ENCODE peak calls at places on chromosomes 2 and 18, in seven cellular contexts. One of them, this sample, is unnamed.

GRCh38 chr2:65300772-65301711 is 73.4 kb downstream of the ACTR2 start:
- DNase-seq in cardiac fibroblast: peak
- DNase-seq in GM06990: peak
- DNase-seq in colonic mucosa: no peak
- DNase-seq in right lobe of liver: no peak
- DNase-seq in left ventricle myocardium inferior: peak
- DNase-seq in suprapubic skin: no peak
- DNase-seq in this sample: peak

GRCh38 chr2:30272761-30273573 is 41.6 kb downstream of the LBH start:
- DNase-seq in colonic mucosa: no peak
- DNase-seq in right lobe of liver: no peak
- DNase-seq in GM06990: no peak
- DNase-seq in suprapubic skin: no peak
- DNase-seq in cardiac fibroblast: peak
- DNase-seq in left ventricle myocardium inferior: no peak
- DNase-seq in this sample: no peak

GRCh38 chr2:220847587-220847986 is 724.5 kb downstream of the EPHA4 start:
- DNase-seq in left ventricle myocardium inferior: no peak
- DNase-seq in right lobe of liver: no peak
- DNase-seq in GM06990: no peak
- DNase-seq in colonic mucosa: no peak
- DNase-seq in suprapubic skin: no peak
- DNase-seq in cardiac fibroblast: peak
- DNase-seq in this sample: no peak

GRCh38 chr2:129936334-129936934 is 43.0 kb upstream of the RAB6C start:
- DNase-seq in cardiac fibroblast: no peak
- DNase-seq in GM06990: no peak
- DNase-seq in suprapubic skin: no peak
- DNase-seq in left ventricle myocardium inferior: no peak
- DNase-seq in right lobe of liver: peak
- DNase-seq in colonic mucosa: no peak
- DNase-seq in this sample: no peak

GRCh38 chr18:59929621-59930295 is 30.0 kb downstream of the PMAIP1 start:
- DNase-seq in GM06990: no peak
- DNase-seq in right lobe of liver: no peak
- DNase-seq in colonic mucosa: no peak
- DNase-seq in suprapubic skin: no peak
- DNase-seq in cardiac fibroblast: peak
- DNase-seq in left ventricle myocardium inferior: no peak
- DNase-seq in this sample: no peak

GRCh38 chr18:9325716-9326115 is 8.9 kb upstream of the TWSG1 start:
- DNase-seq in suprapubic skin: no peak
- DNase-seq in left ventricle myocardium inferior: no peak
- DNase-seq in colonic mucosa: no peak
- DNase-seq in right lobe of liver: no peak
- DNase-seq in cardiac fibroblast: peak
- DNase-seq in GM06990: no peak
- DNase-seq in this sample: no peak

GRCh38 chr2:239548491-239548890 is 147.7 kb upstream of the HDAC4 start:
- DNase-seq in colonic mucosa: no peak
- DNase-seq in right lobe of liver: no peak
- DNase-seq in suprapubic skin: peak
- DNase-seq in left ventricle myocardium inferior: no peak
- DNase-seq in GM06990: no peak
- DNase-seq in cardiac fibroblast: no peak
- DNase-seq in this sample: no peak

GRCh38 chr2:229927817-229928321 is 5.6 kb downstream of the FBXO36 start:
- DNase-seq in suprapubic skin: no peak
- DNase-seq in cardiac fibroblast: peak
- DNase-seq in colonic mucosa: no peak
- DNase-seq in left ventricle myocardium inferior: no peak
- DNase-seq in right lobe of liver: no peak
- DNase-seq in GM06990: no peak
- DNase-seq in this sample: no peak

GRCh38 chr18:55280515-55280914 is 307.5 kb downstream of the TCF4 start:
- DNase-seq in colonic mucosa: no peak
- DNase-seq in GM06990: no peak
- DNase-seq in left ventricle myocardium inferior: no peak
- DNase-seq in right lobe of liver: no peak
- DNase-seq in cardiac fibroblast: no peak
- DNase-seq in suprapubic skin: no peak
- DNase-seq in this sample: no peak

GRCh38 chr18:48573632-48574293 is 34.9 kb downstream of the CTIF start:
- DNase-seq in left ventricle myocardium inferior: no peak
- DNase-seq in colonic mucosa: no peak
- DNase-seq in right lobe of liver: peak
- DNase-seq in cardiac fibroblast: no peak
- DNase-seq in GM06990: no peak
- DNase-seq in suprapubic skin: no peak
- DNase-seq in this sample: no peak

GRCh38 chr2:44789446-44789845 is 152.1 kb upstream of the SIX3 start:
- DNase-seq in left ventricle myocardium inferior: no peak
- DNase-seq in right lobe of liver: no peak
- DNase-seq in colonic mucosa: no peak
- DNase-seq in cardiac fibroblast: no peak
- DNase-seq in GM06990: no peak
- DNase-seq in suprapubic skin: no peak
- DNase-seq in this sample: no peak

GRCh38 chr2:28452534-28453081 is 43.3 kb upstream of the PLB1 start:
- DNase-seq in cardiac fibroblast: peak
- DNase-seq in left ventricle myocardium inferior: peak
- DNase-seq in suprapubic skin: no peak
- DNase-seq in GM06990: peak
- DNase-seq in right lobe of liver: peak
- DNase-seq in colonic mucosa: peak
- DNase-seq in this sample: peak

GRCh38 chr18:28960146-28960545 is 783.2 kb upstream of the CDH2 start:
- DNase-seq in right lobe of liver: no peak
- DNase-seq in cardiac fibroblast: peak
- DNase-seq in colonic mucosa: no peak
- DNase-seq in left ventricle myocardium inferior: no peak
- DNase-seq in suprapubic skin: no peak
- DNase-seq in GM06990: no peak
- DNase-seq in this sample: no peak

GRCh38 chr18:6215888-6216287 is 198.8 kb downstream of the L3MBTL4 start:
- DNase-seq in cardiac fibroblast: no peak
- DNase-seq in suprapubic skin: no peak
- DNase-seq in left ventricle myocardium inferior: no peak
- DNase-seq in GM06990: no peak
- DNase-seq in colonic mucosa: no peak
- DNase-seq in right lobe of liver: no peak
- DNase-seq in this sample: no peak

GRCh38 chr18:6221602-6222014 is 193.1 kb downstream of the L3MBTL4 start:
- DNase-seq in cardiac fibroblast: no peak
- DNase-seq in left ventricle myocardium inferior: no peak
- DNase-seq in colonic mucosa: no peak
- DNase-seq in right lobe of liver: no peak
- DNase-seq in GM06990: no peak
- DNase-seq in suprapubic skin: no peak
- DNase-seq in this sample: no peak

GRCh38 chr18:6220129-6220528 is 194.6 kb downstream of the L3MBTL4 start:
- DNase-seq in suprapubic skin: no peak
- DNase-seq in GM06990: no peak
- DNase-seq in colonic mucosa: no peak
- DNase-seq in right lobe of liver: no peak
- DNase-seq in cardiac fibroblast: no peak
- DNase-seq in left ventricle myocardium inferior: no peak
- DNase-seq in this sample: no peak

GRCh38 chr18:6222271-6222670 is 192.4 kb downstream of the L3MBTL4 start:
- DNase-seq in right lobe of liver: no peak
- DNase-seq in colonic mucosa: no peak
- DNase-seq in suprapubic skin: no peak
- DNase-seq in cardiac fibroblast: no peak
- DNase-seq in left ventricle myocardium inferior: no peak
- DNase-seq in GM06990: no peak
- DNase-seq in this sample: no peak

GRCh38 chr18:6219116-6219717 is 195.5 kb downstream of the L3MBTL4 start:
- DNase-seq in cardiac fibroblast: peak
- DNase-seq in GM06990: no peak
- DNase-seq in colonic mucosa: no peak
- DNase-seq in left ventricle myocardium inferior: no peak
- DNase-seq in right lobe of liver: no peak
- DNase-seq in suprapubic skin: no peak
- DNase-seq in this sample: no peak
- H3K4me3 ChIP-seq in cardiac fibroblast: no peak
- H3K4me3 ChIP-seq in GM06990: no peak
- H3K4me3 ChIP-seq in colonic mucosa: no peak
- H3K4me3 ChIP-seq in left ventricle myocardium inferior: no peak
- H3K4me3 ChIP-seq in right lobe of liver: no peak
- H3K4me3 ChIP-seq in suprapubic skin: no peak
- H3K4me3 ChIP-seq in this sample: no peak

DNA sequence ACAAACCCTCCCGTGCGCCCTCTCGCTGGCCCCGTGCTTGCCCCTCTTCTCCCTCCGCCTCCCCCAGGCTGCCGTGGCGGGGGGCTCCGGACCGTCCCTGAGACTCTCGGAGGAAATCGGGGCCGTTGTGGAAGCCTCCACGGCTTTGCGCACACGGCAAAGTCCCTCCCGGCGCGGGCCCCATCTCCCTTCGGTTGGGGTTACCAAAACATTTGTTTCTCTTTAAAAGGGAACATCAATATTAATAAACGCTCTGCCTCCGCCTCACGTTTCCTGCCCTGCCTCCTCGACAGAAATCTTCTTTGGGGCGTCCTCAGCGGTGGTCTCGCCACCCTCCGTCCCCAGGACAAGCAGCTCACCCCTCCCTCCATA is 3.8 kb downstream of the PAX3 start:
- DNase-seq in cardiac fibroblast: no peak
- DNase-seq in colonic mucosa: no peak
- DNase-seq in left ventricle myocardium inferior: no peak
- DNase-seq in right lobe of liver: no peak
- DNase-seq in GM06990: no peak
- DNase-seq in suprapubic skin: no peak
- DNase-seq in this sample: peak
- H3K4me3 ChIP-seq in cardiac fibroblast: no peak
- H3K4me3 ChIP-seq in colonic mucosa: no peak
- H3K4me3 ChIP-seq in left ventricle myocardium inferior: peak
- H3K4me3 ChIP-seq in right lobe of liver: no peak
- H3K4me3 ChIP-seq in GM06990: peak
- H3K4me3 ChIP-seq in suprapubic skin: peak
- H3K4me3 ChIP-seq in this sample: peak

GRCh38 chr18:63236417-63236816 is 83.2 kb downstream of the BCL2 start:
- DNase-seq in right lobe of liver: peak
- DNase-seq in left ventricle myocardium inferior: peak
- DNase-seq in colonic mucosa: no peak
- DNase-seq in cardiac fibroblast: no peak
- DNase-seq in GM06990: no peak
- DNase-seq in suprapubic skin: no peak
- DNase-seq in this sample: peak

GRCh38 chr18:63237911-63238710 is 81.5 kb downstream of the BCL2 start:
- DNase-seq in left ventricle myocardium inferior: no peak
- DNase-seq in suprapubic skin: no peak
- DNase-seq in GM06990: no peak
- DNase-seq in right lobe of liver: peak
- DNase-seq in cardiac fibroblast: peak
- DNase-seq in colonic mucosa: no peak
- DNase-seq in this sample: no peak

GRCh38 chr18:63237486-63237885 is 82.1 kb downstream of the BCL2 start:
- DNase-seq in suprapubic skin: no peak
- DNase-seq in left ventricle myocardium inferior: no peak
- DNase-seq in colonic mucosa: no peak
- DNase-seq in cardiac fibroblast: no peak
- DNase-seq in right lobe of liver: no peak
- DNase-seq in GM06990: no peak
- DNase-seq in this sample: no peak

GRCh38 chr18:63238711-63239110 is 80.9 kb downstream of the BCL2 start:
- DNase-seq in left ventricle myocardium inferior: no peak
- DNase-seq in right lobe of liver: no peak
- DNase-seq in colonic mucosa: no peak
- DNase-seq in suprapubic skin: no peak
- DNase-seq in GM06990: no peak
- DNase-seq in cardiac fibroblast: no peak
- DNase-seq in this sample: no peak

GRCh38 chr18:63236990-63237389 is 82.6 kb downstream of the BCL2 start:
- DNase-seq in left ventricle myocardium inferior: peak
- DNase-seq in GM06990: no peak
- DNase-seq in suprapubic skin: no peak
- DNase-seq in colonic mucosa: no peak
- DNase-seq in right lobe of liver: no peak
- DNase-seq in cardiac fibroblast: no peak
- DNase-seq in this sample: no peak
- H3K4me3 ChIP-seq in left ventricle myocardium inferior: peak
- H3K4me3 ChIP-seq in GM06990: no peak
- H3K4me3 ChIP-seq in suprapubic skin: no peak
- H3K4me3 ChIP-seq in colonic mucosa: no peak
- H3K4me3 ChIP-seq in right lobe of liver: no peak
- H3K4me3 ChIP-seq in cardiac fibroblast: no peak
- H3K4me3 ChIP-seq in this sample: no peak

DNA sequence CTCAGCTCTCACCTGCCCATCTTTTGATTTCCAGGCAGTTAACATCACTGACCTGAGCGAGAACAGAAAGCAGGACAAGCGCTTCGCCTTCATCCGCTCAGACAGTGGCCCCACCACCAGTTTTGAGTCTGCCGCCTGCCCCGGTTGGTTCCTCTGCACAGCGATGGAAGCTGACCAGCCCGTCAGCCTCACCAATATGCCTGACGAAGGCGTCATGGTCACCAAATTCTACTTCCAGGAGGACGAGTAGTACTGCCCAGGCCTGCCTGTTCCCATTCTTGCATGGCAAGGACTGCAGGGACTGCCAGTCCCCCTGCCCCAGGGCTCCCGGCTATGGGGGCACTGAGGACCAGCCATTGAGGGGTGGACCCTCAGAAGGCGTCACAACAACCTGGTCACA is 5.2 kb downstream of the IL1RN start:
- DNase-seq in cardiac fibroblast: no peak
- DNase-seq in colonic mucosa: no peak
- DNase-seq in left ventricle myocardium inferior: no peak
- DNase-seq in right lobe of liver: no peak
- DNase-seq in suprapubic skin: no peak
- DNase-seq in GM06990: no peak
- DNase-seq in this sample: no peak
- H3K4me3 ChIP-seq in cardiac fibroblast: no peak
- H3K4me3 ChIP-seq in colonic mucosa: no peak
- H3K4me3 ChIP-seq in left ventricle myocardium inferior: no peak
- H3K4me3 ChIP-seq in right lobe of liver: no peak
- H3K4me3 ChIP-seq in suprapubic skin: no peak
- H3K4me3 ChIP-seq in GM06990: no peak
- H3K4me3 ChIP-seq in this sample: no peak

DNA sequence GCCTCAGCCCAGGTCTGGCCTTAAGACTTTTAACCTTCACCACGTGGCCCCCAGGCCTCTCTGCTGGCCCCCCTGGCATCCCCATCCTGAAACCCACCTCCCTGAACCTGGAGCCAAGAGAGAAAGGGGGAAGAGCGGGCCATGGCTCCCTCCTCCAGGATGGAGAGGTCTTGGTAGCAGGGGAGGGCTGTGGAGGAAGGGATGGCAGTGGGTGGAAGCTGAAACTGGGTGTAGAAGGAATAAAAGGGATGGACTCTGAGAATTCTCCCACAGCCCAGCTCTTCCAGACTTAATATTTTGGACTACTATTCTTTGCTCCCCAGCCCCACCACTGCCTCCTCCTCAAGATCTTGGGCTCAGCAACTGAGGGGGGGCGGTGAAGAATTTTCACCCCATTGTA is 692 bp downstream of the TNS1 start:
- DNase-seq in suprapubic skin: no peak
- DNase-seq in right lobe of liver: no peak
- DNase-seq in GM06990: no peak
- DNase-seq in colonic mucosa: no peak
- DNase-seq in cardiac fibroblast: no peak
- DNase-seq in left ventricle myocardium inferior: no peak
- DNase-seq in this sample: no peak
- H3K4me3 ChIP-seq in suprapubic skin: peak
- H3K4me3 ChIP-seq in right lobe of liver: no peak
- H3K4me3 ChIP-seq in GM06990: no peak
- H3K4me3 ChIP-seq in colonic mucosa: peak
- H3K4me3 ChIP-seq in cardiac fibroblast: peak
- H3K4me3 ChIP-seq in left ventricle myocardium inferior: peak
- H3K4me3 ChIP-seq in this sample: peak